ENCODE peak calls at places on chromosomes 11 and 22, in ten cellular contexts. C is HS-5; J is activated T-helper 1 cell treated with anti-CD3 and anti-CD28 coated beads, Interleukin-12 subunit alpha, Interleukin-12 subunit beta, Interleukin-2, Interleukin-4 antibody, amounts not matched to agents 30 ng/mL and 10 ng/mL and 1 ng/mL, durations not matched to agents 14 hours and 24 hours and 36 hours; E is nephron progenitor cell; G is psoas muscle; P is GM19239; A is hypothalamus; W is OCI-LY7; F is BE2C; K is transverse colon. H is an unnamed sample.

GRCh38 chr11:125591659-125592304 is 870 bp upstream of the STT3A start:
- DNase-seq in C (no peak), J (peak), E (peak), G (peak), P (no peak), A (peak), W (peak), F (peak), K (peak), H (peak)

GRCh38 chr11:64141081-64141783 is 24.7 kb downstream of the MACROD1 start:
- DNase-seq in C (no peak), J (no peak), E (peak), G (no peak), P (no peak), A (no peak), W (no peak), F (no peak), K (no peak), H (no peak)

GRCh38 chr11:20360650-20361049 is 2.9 kb upstream of the HTATIP2 start:
- DNase-seq in C (no peak), J (peak), E (no peak), G (no peak), P (no peak), A (no peak), W (peak), F (no peak), K (peak), H (peak)

GRCh38 chr11:34564406-34564805 is 50.8 kb upstream of the ELF5 start:
- DNase-seq in C (no peak), J (no peak), E (no peak), G (no peak), P (no peak), A (no peak), W (no peak), F (no peak), K (no peak), H (peak)

GRCh38 chr11:75352417-75353206 is 1.2 kb upstream of the ARRB1 start:
- DNase-seq in C (no peak), J (peak), E (no peak), G (no peak), P (no peak), A (no peak), W (no peak), F (no peak), K (peak), H (no peak)

GRCh38 chr11:75786101-75786736 is 17.6 kb downstream of the DGAT2 start:
- DNase-seq in C (no peak), J (no peak), E (no peak), G (peak), P (peak), A (no peak), W (no peak), F (no peak), K (peak), H (no peak)

GRCh38 chr11:93942176-93942575 is 79.0 kb upstream of the HEPHL1 start:
- DNase-seq in C (no peak), J (no peak), E (no peak), G (no peak), P (no peak), A (no peak), W (no peak), F (no peak), K (no peak), H (no peak)

GRCh38 chr22:38494498-38494897 is 11.6 kb downstream of the DDX17 start:
- DNase-seq in C (no peak), J (no peak), E (no peak), G (no peak), P (no peak), A (no peak), W (no peak), F (no peak), K (no peak), H (peak)

GRCh38 chr22:37588540-37589215 is 8.8 kb upstream of the LGALS2 start:
- DNase-seq in C (no peak), J (no peak), E (no peak), G (no peak), P (no peak), A (no peak), W (no peak), F (no peak), K (peak), H (no peak)

GRCh38 chr11:101128571-101129202 is 926 bp downstream of the PGR start:
- DNase-seq in C (no peak), J (no peak), E (peak), G (peak), P (no peak), A (no peak), W (no peak), F (no peak), K (no peak), H (no peak)

GRCh38 chr11:104095791-104096190 is 59.4 kb downstream of the DDI1 start:
- DNase-seq in C (no peak), J (no peak), E (no peak), G (no peak), P (no peak), A (no peak), W (no peak), F (no peak), K (no peak), H (peak)

GRCh38 chr22:49147617-49148175 is 680.0 kb downstream of the BRD1 start:
- DNase-seq in C (no peak), J (no peak), E (no peak), G (no peak), P (no peak), A (no peak), W (no peak), F (no peak), K (no peak), H (no peak)

GRCh38 chr11:72969894-72970335 is 155.7 kb downstream of the ATG16L2 start:
- DNase-seq in C (peak), J (no peak), E (no peak), G (no peak), P (peak), A (no peak), W (no peak), F (no peak), K (no peak), H (peak)

GRCh38 chr22:46329616-46330015 is 5.9 kb upstream of the TRMU start:
- DNase-seq in C (no peak), J (no peak), E (no peak), G (no peak), P (no peak), A (no peak), W (no peak), F (no peak), K (no peak), H (no peak)

GRCh38 chr11:67732045-67732787 is 57.8 kb upstream of the ALDH3B2 start:
- DNase-seq in C (no peak), J (no peak), E (no peak), G (peak), P (no peak), A (no peak), W (peak), F (peak), K (no peak), H (no peak)

GRCh38 chr11:80309301-80309700 is 868.5 kb upstream of the TENM4 start:
- DNase-seq in C (no peak), J (no peak), E (no peak), G (no peak), P (no peak), A (no peak), W (no peak), F (no peak), K (no peak), H (no peak)

GRCh38 chr11:44551456-44552139 is 13.9 kb upstream of the CD82 start:
- DNase-seq in C (no peak), J (no peak), E (no peak), G (no peak), P (no peak), A (no peak), W (no peak), F (no peak), K (no peak), H (no peak)

GRCh38 chr11:11895672-11896071 is 53.9 kb downstream of the USP47 start:
- DNase-seq in C (no peak), J (no peak), E (no peak), G (no peak), P (no peak), A (no peak), W (no peak), F (no peak), K (no peak), H (peak)

GRCh38 chr11:17376493-17376892 is 12.0 kb downstream of the KCNJ11 start:
- DNase-seq in C (no peak), J (no peak), E (no peak), G (no peak), P (no peak), A (no peak), W (no peak), F (no peak), K (no peak), H (no peak)

GRCh38 chr22:42364641-42365336 is 67.4 kb downstream of the NFAM1 start:
- DNase-seq in C (no peak), J (no peak), E (peak), G (no peak), P (no peak), A (no peak), W (no peak), F (no peak), K (no peak), H (peak)

GRCh38 chr22:23394525-23395326 is 185.4 kb downstream of the IGLL1 start:
- DNase-seq in C (no peak), J (no peak), E (no peak), G (peak), P (no peak), A (no peak), W (no peak), F (peak), K (no peak), H (no peak)

GRCh38 chr11:131688056-131688693 is 317.8 kb downstream of the NTM start:
- DNase-seq in C (no peak), J (peak), E (peak), G (peak), P (peak), A (no peak), W (peak), F (peak), K (peak), H (peak)

GRCh38 chr11:128153697-128154048 is 433.7 kb downstream of the ETS1 start:
- DNase-seq in C (no peak), J (no peak), E (no peak), G (no peak), P (no peak), A (no peak), W (no peak), F (no peak), K (no peak), H (no peak)

GRCh38 chr11:57316017-57316416 is 8.7 kb downstream of the TNKS1BP1 start:
- DNase-seq in C (no peak), J (no peak), E (no peak), G (peak), P (no peak), A (no peak), W (no peak), F (no peak), K (no peak), H (no peak)

H was measured in choroid plexus epithelial cell.